ENCODE peak calls at places on chromosomes 2 and 18, in five cellular contexts. K is GM12878, V is NT2/D1, Q is H1, X is HepG2. C is an unnamed sample.

GRCh38 chr18:61194726-61195125 is 138.5 kb upstream of the CDH20 start:
- DNase-seq in X (no peak), Q (no peak), V (no peak), K (no peak), C (no peak)

GRCh38 chr2:218432676-218433365 is 13.9 kb downstream of the VIL1 start:
- DNase-seq in X (no peak), Q (no peak), K (no peak), V (no peak), C (no peak)

GRCh38 chr2:12502759-12503158 is 214.0 kb upstream of the TRIB2 start:
- DNase-seq in Q (no peak), X (no peak), K (no peak), V (no peak), C (no peak)

GRCh38 chr2:237941239-237941638 is 25.6 kb upstream of the UBE2F start:
- DNase-seq in K (no peak), X (no peak), Q (no peak), V (no peak), C (no peak)

GRCh38 chr2:101305044-101305443 is 3.5 kb downstream of the RNF149 start:
- DNase-seq in V (no peak), K (no peak), X (no peak), Q (no peak), C (no peak)

GRCh38 chr2:21261591-21261990 is 137.8 kb downstream of the TDRD15 start:
- DNase-seq in K (no peak), X (no peak), V (no peak), Q (no peak), C (no peak)

GRCh38 chr2:100178085-100178788 is 35.8 kb upstream of the AFF3 start:
- DNase-seq in X (peak; percentile 55), V (peak; percentile 68), Q (peak; percentile 69), K (peak; percentile 5), C (peak; percentile 79)

GRCh38 chr2:111883661-111884591 is at the start of gene ANAPC1:
- DNase-seq in K (peak; percentile 67), Q (no peak), X (peak; percentile 85), V (peak; percentile 83), C (peak; percentile 85)

GRCh38 chr2:88834866-88835265 is 143.4 kb downstream of the RPIA start:
- DNase-seq in V (no peak), X (no peak), K (no peak), Q (no peak), C (no peak)

GRCh38 chr2:60377825-60378224 is 175.6 kb downstream of the BCL11A start:
- DNase-seq in Q (no peak), X (no peak), K (no peak), V (no peak), C (no peak)

GRCh38 chr2:7437716-7438648 is 520.8 kb downstream of the RNF144A start:
- DNase-seq in Q (no peak), X (no peak), K (peak; percentile 41), V (no peak), C (no peak)

GRCh38 chr18:23317975-23318675 is 135.0 kb upstream of the RIOK3 start:
- DNase-seq in Q (no peak), V (no peak), X (no peak), K (no peak), C (no peak)

GRCh38 chr2:35548171-35548570 is 807.4 kb upstream of the CRIM1 start:
- DNase-seq in Q (no peak), V (no peak), X (no peak), K (no peak), C (no peak)

GRCh38 chr2:13662055-13662454 is 945.3 kb downstream of the TRIB2 start:
- DNase-seq in X (no peak), Q (no peak), V (no peak), K (no peak), C (no peak)

GRCh38 chr18:62590799-62591640 is 68.2 kb downstream of the ZCCHC2 start:
- DNase-seq in V (no peak), X (no peak), Q (no peak), K (no peak), C (no peak)

GRCh38 chr2:179222076-179222475 is 42.6 kb downstream of the SESTD1 start:
- DNase-seq in Q (no peak), X (no peak), K (no peak), V (no peak), C (no peak)

GRCh38 chr2:137900421-137901141 is 63.7 kb upstream of the HNMT start:
- DNase-seq in K (no peak), X (no peak), V (no peak), Q (no peak), C (no peak)

GRCh38 chr2:172281648-172282576 is 145.5 kb upstream of the ITGA6 start:
- DNase-seq in X (no peak), Q (no peak), V (no peak), K (no peak), C (no peak)

GRCh38 chr2:37415128-37415817 is 70.8 kb downstream of the QPCT start:
- DNase-seq in K (no peak), Q (no peak), V (no peak), X (no peak), C (no peak)

GRCh38 chr2:122319551-122320132 is 564.2 kb downstream of the TSN start:
- DNase-seq in V (no peak), K (no peak), X (no peak), Q (no peak), C (no peak)

GRCh38 chr18:62446511-62446910 is 76.3 kb upstream of the ZCCHC2 start:
- DNase-seq in X (no peak), K (no peak), Q (no peak), V (no peak), C (no peak)

GRCh38 chr18:76351961-76352581 is 143.0 kb downstream of the ZNF516 start:
- DNase-seq in X (peak; percentile 80), Q (no peak), V (no peak), K (no peak), C (peak; percentile 57)

GRCh38 chr18:79802298-79802697 is 4.6 kb downstream of the KCNG2 start:
- DNase-seq in K (no peak), V (no peak), Q (no peak), X (no peak), C (no peak)

GRCh38 chr18:61435064-61435652 is 101.9 kb downstream of the CDH20 start:
- DNase-seq in K (no peak), V (peak; percentile 3), X (peak; percentile 27), Q (no peak), C (peak; percentile 20)

GRCh38 chr18:23618862-23619387 is 32.6 kb upstream of the NPC1 start:
- DNase-seq in X (peak; percentile 65), V (peak; percentile 32), Q (peak; percentile 82), K (peak; percentile 27), C (no peak)

GRCh38 chr2:235914756-235915155 is 253.4 kb downstream of the GBX2 start:
- DNase-seq in X (no peak), K (no peak), Q (no peak), V (no peak), C (no peak)

GRCh38 chr2:42102606-42103450 is 55.0 kb downstream of the PKDCC start:
- DNase-seq in Q (peak; percentile 89), K (no peak), V (peak; percentile 96), X (no peak), C (no peak)
- TF ChIP-seq SUZ12 in Q (no peak), K (no peak), V (no peak), X (no peak), C (no peak)

GRCh38 chr18:56388571-56388970 is 249.8 kb downstream of the TXNL1 start:
- DNase-seq in Q (no peak), V (no peak), X (no peak), K (no peak), C (no peak)
- TF ChIP-seq SUZ12 in Q (no peak), V (no peak), X (no peak), K (no peak), C (no peak)

DNA sequence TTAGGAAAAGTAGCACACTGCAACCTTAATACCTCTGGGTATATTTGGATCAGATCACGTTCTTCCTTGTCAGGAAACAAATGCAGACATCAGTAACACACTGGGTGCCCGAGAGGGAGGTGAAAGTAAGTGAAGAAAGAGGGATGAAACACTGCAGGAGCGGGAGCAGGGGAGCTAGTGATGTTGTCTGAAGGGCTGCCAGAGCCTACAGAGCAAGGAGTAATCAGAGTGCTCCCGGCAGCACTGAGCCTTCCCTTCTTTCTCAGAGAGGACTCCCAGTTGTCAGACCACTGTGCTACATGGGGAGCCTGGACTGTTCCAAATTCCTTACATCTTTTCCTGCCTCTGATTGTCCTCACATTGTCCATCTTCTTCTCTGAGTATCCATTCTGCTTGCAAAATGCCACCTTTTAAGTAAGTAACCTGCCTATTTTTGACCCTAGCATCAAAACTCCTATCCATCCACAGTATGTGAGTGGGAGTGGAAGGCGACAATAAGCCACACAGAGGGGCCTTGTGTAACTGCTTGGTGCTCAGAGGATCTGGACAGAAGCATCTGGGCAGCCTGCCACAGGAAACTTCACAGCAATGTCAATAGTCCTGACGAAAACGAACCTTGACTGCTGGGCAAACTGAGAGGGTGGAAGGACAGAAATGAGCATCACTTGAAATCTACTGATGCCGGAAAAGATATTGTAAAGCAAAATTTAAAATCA is 10.8 kb upstream of the NAB1 start:
- DNase-seq in X (peak; percentile 45), Q (no peak), K (no peak), V (no peak), C (no peak)
- TF ChIP-seq SUZ12 in X (no peak), Q (no peak), K (no peak), V (no peak), C (no peak)

GRCh38 chr18:10518595-10519273 is 7.1 kb upstream of the NAPG start:
- DNase-seq in V (no peak), Q (no peak), X (peak; percentile 16), K (no peak), C (peak; percentile 10)
- TF ChIP-seq SUZ12 in V (no peak), Q (no peak), X (no peak), K (no peak), C (no peak)

DNA sequence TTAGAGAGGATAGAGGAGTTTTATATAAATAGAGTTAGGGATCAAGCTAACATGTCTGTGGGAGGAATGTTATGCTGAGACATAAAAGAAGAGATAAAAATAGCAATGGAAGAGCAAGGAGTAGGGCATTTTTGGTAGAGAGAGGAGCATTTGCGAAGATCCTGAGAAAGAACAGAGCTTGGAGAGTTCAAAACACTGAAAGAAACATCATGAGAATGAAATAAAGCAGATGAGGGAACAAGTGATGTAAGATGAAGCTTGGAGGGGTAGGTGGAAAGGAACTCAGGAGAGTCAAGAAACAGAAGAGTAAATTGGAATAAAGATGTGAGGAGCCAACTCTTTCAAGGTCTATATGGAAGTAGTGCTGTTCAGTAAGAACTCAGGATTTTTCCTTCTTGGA is 308.6 kb downstream of the PARD3B start:
- DNase-seq in Q (no peak), V (no peak), K (no peak), X (no peak), C (no peak)
- TF ChIP-seq SUZ12 in Q (no peak), V (no peak), K (no peak), X (no peak), C (no peak)